ENCODE peak calls at places on chromosomes 12 and 14, in ten cellular contexts. N is HL-60; B is heart left ventricle; M is Karpas-422; U is A172; Q is nephron progenitor cell; J is cerebellar nuclear complex; H is activated effector memory CD4-positive, alpha-beta T cell treated with Interleukin-2 at 50 U/mL for 16 hours; Y is tibial artery; D is activated T-cell treated with anti-CD3 and anti-CD28 coated beads for 24 hours. V is an unnamed sample.

GRCh38 chr12:85782711-85783110 is 53.5 kb downstream of the RASSF9 start:
- DNase-seq in N (no peak), B (no peak), M (no peak), U (peak), Q (no peak), J (no peak), H (no peak), Y (no peak), D (no peak), V (no peak)

GRCh38 chr14:26622611-26623010 is 24.8 kb upstream of the NOVA1 start:
- DNase-seq in N (no peak), B (no peak), M (no peak), U (no peak), Q (no peak), J (no peak), H (no peak), Y (no peak), D (no peak), V (peak)

GRCh38 chr14:93375673-93376156 is 28.7 kb downstream of the COX8C start:
- DNase-seq in N (peak), B (no peak), M (peak), U (no peak), Q (no peak), J (no peak), H (no peak), Y (no peak), D (no peak), V (no peak)

GRCh38 chr12:16281157-16281556 is 3.7 kb upstream of the SLC15A5 start:
- DNase-seq in N (no peak), B (no peak), M (no peak), U (no peak), Q (no peak), J (no peak), H (no peak), Y (no peak), D (no peak), V (no peak)

GRCh38 chr14:99522457-99522891 is 41.3 kb downstream of the CCNK start:
- DNase-seq in N (no peak), B (no peak), M (no peak), U (peak), Q (peak), J (no peak), H (no peak), Y (no peak), D (no peak), V (no peak)

GRCh38 chr14:49464885-49465284 is 121.3 kb downstream of the RPS29 start:
- DNase-seq in N (no peak), B (no peak), M (peak), U (no peak), Q (peak), J (no peak), H (no peak), Y (no peak), D (no peak), V (no peak)

GRCh38 chr12:102567031-102567985 is 86.9 kb upstream of the IGF1 start:
- DNase-seq in N (no peak), B (no peak), M (no peak), U (peak), Q (no peak), J (no peak), H (no peak), Y (no peak), D (no peak), V (peak)

GRCh38 chr14:102525213-102526143 is 15.9 kb upstream of the ANKRD9 start:
- DNase-seq in N (peak), B (no peak), M (peak), U (peak), Q (no peak), J (no peak), H (no peak), Y (no peak), D (no peak), V (peak)

GRCh38 chr12:106282457-106283097 is 20.0 kb upstream of the TCP11L2 start:
- DNase-seq in N (peak), B (no peak), M (peak), U (peak), Q (peak), J (no peak), H (peak), Y (no peak), D (peak), V (peak)